ENCODE peak calls at places on chromosomes 7 and 10, in ten cellular contexts. C, D, A, U, O, T, I, S, B and F are unnamed samples.
A peak's percentile ranks its signal among the peaks of the same experiment; 100 is the strongest.

GRCh38 chr10:110686941-110687340 is 42.8 kb downstream of the RBM20 start:
- DNase-seq in D (no peak), T (no peak), U (no peak), B (no peak), O (peak; percentile 25), S (no peak), C (no peak), I (no peak), A (no peak), F (no peak)

GRCh38 chr10:58372630-58373445 is 12.4 kb upstream of the TFAM start:
- DNase-seq in I (no peak), D (no peak), U (no peak), T (no peak), C (no peak), A (no peak), O (no peak), S (no peak), B (no peak), F (no peak)

GRCh38 chr10:126504051-126504760 is 115.9 kb upstream of the ADAM12 start:
- DNase-seq in T (peak; percentile 47), A (peak; percentile 83), B (peak; percentile 49), U (peak; percentile 22), S (peak; percentile 37), D (peak; percentile 12), C (peak; percentile 82), O (peak; percentile 71), I (peak; percentile 13), F (no peak)

GRCh38 chr7:84675633-84676034 is 481.0 kb upstream of the SEMA3A start:
- DNase-seq in T (peak; percentile 85), B (peak; percentile 76), S (no peak), O (no peak), A (peak; percentile 21), C (no peak), I (no peak), U (no peak), D (no peak), F (no peak)

GRCh38 chr7:134042307-134042706 is 84.8 kb upstream of the LRGUK start:
- DNase-seq in I (no peak), U (no peak), D (no peak), T (no peak), S (no peak), B (no peak), A (peak; percentile 59), C (no peak), O (no peak), F (no peak)

GRCh38 chr10:120963053-120963533 is 111.9 kb downstream of the WDR11 start:
- DNase-seq in T (no peak), D (peak; percentile 11), U (no peak), O (no peak), A (peak; percentile 38), I (no peak), C (no peak), S (no peak), B (peak; percentile 53), F (no peak)

GRCh38 chr10:44853148-44853734 is 57.9 kb upstream of the TMEM72 start:
- DNase-seq in U (no peak), I (no peak), A (no peak), T (peak; percentile 7), O (peak; percentile 30), S (no peak), B (no peak), C (peak; percentile 78), D (no peak), F (no peak)

GRCh38 chr7:5997210-5997808 is 11.5 kb downstream of the PMS2 start:
- DNase-seq in A (peak; percentile 74), D (peak; percentile 58), U (peak; percentile 48), B (peak; percentile 52), C (peak; percentile 82), O (peak; percentile 74), I (no peak), T (peak; percentile 74), S (peak; percentile 64), F (no peak)

DNA sequence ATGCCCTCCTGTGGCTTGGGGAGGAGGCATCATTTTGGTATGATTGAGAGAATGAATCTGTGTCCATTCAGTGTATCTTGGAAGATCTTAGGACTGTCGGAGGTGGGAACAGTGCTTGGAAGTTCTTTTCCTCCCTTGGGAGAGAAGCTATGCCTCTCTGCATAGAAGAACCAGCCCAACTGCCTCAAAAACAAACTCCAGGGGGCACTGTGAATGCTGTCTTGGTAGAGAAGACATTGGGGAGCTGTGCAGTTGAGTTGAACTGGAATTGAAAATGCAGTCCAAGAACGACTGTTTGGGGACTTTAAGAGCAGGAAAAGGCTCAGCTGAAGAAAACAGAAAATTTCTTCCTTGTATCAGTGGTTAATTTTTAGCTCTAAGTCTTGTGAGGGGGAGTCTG is 4.9 kb upstream of the GJD4 start:
- DNase-seq in O (no peak), U (no peak), C (no peak), S (no peak), B (no peak), I (no peak), D (no peak), T (no peak), A (no peak), F (no peak)
- TF ChIP-seq CTCF in O (no peak), U (no peak), C (peak; percentile 30), S (no peak), B (no peak), I (peak; percentile 52), D (no peak), T (peak; percentile 13), A (no peak), F (no peak)

GRCh38 chr7:28245108-28245868 is 64.7 kb upstream of the JAZF1 start:
- DNase-seq in O (no peak), S (no peak), C (no peak), I (no peak), U (no peak), A (no peak), B (no peak), D (no peak), T (no peak), F (no peak)
- TF ChIP-seq CTCF in O (no peak), S (no peak), C (no peak), I (no peak), U (no peak), A (no peak), B (no peak), D (no peak), T (no peak), F (no peak)

GRCh38 chr7:141738592-141739013 is 445 bp downstream of the SSBP1 start:
- DNase-seq in A (peak; percentile 8), U (no peak), I (no peak), T (no peak), D (no peak), S (no peak), B (no peak), O (no peak), C (no peak), F (no peak)
- TF ChIP-seq CTCF in A (no peak), U (no peak), I (no peak), T (no peak), D (no peak), S (no peak), B (no peak), O (peak; percentile 16), C (peak; percentile 57), F (no peak)

GRCh38 chr10:113142601-113143000 is 192.6 kb downstream of the TCF7L2 start:
- DNase-seq in U (no peak), D (no peak), A (no peak), C (no peak), T (no peak), S (no peak), O (no peak), B (no peak), I (no peak), F (no peak)

GRCh38 chr10:113135025-113135424 is 185.0 kb downstream of the TCF7L2 start:
- DNase-seq in T (no peak), S (no peak), U (no peak), D (no peak), C (no peak), B (no peak), A (no peak), I (no peak), O (no peak), F (no peak)

GRCh38 chr10:113140612-113141011 is 190.6 kb downstream of the TCF7L2 start:
- DNase-seq in D (no peak), U (no peak), O (no peak), B (no peak), A (no peak), T (no peak), S (no peak), C (no peak), I (no peak), F (no peak)

GRCh38 chr10:113138937-113139585 is 189.0 kb downstream of the TCF7L2 start:
- DNase-seq in D (no peak), O (no peak), I (no peak), B (no peak), U (no peak), A (no peak), T (no peak), S (no peak), C (no peak), F (no peak)

DNA sequence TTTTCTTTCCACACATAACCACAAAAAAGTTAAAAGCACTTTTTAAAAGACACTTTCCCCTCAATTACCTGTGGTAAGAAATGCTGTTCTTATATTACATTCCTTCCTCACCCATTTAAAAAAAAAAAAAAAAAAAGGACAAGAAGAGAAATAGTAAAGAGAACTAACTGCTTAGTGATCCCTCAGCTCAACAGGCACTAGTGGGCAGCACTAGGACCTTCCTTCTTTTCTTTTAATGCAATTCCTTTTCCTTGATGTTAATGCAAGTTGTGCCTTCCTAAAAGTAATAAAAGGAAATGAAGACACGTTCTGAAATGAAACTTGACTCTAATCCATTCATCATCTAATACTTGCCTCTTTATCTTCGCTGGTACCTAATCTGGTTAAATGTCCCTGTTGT is 189.6 kb downstream of the TCF7L2 start:
- DNase-seq in O (peak; percentile 34), D (no peak), S (no peak), C (peak; percentile 63), I (no peak), U (no peak), T (no peak), B (no peak), A (peak; percentile 37), F (no peak)
- TF ChIP-seq CTCF in O (peak; percentile 50), D (no peak), S (no peak), C (peak; percentile 63), I (peak; percentile 40), U (no peak), T (no peak), B (no peak), A (peak; percentile 54), F (no peak)

DNA sequence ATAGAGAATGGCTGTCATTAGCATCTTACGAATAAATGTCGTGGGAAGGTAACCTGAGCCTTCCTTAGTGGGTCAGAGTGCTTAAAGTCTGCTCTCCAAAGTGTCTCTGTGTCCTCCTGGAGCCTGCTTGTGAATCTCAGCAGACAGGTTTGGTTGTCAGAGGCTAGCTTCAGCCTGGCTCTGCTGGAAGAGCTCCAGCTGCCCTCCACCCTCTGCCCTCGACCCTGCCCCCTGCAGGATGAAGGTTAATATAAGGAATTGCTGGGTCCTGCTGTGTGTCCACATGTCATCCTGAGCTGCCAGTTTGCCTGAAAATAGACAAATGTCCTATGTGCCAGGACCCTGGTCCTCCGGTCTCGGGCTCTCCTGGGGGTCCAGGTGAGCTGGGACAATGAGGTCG is 33.5 kb downstream of the FAM241B start:
- DNase-seq in C (no peak), S (no peak), T (no peak), D (no peak), U (no peak), I (no peak), A (no peak), O (no peak), B (no peak), F (no peak)
- TF ChIP-seq CTCF in C (no peak), S (no peak), T (no peak), D (no peak), U (no peak), I (no peak), A (no peak), O (no peak), B (no peak), F (no peak)